ENCODE peak calls at places on chromosomes 6 and 20, in four cellular contexts. I is IMR-90, K is M059J, B is NCI-H345. G is an unnamed sample.

GRCh38 chr6:3214898-3215297 is 12.6 kb downstream of the TUBB2B start:
- DNase-seq in I (peak; percentile 72), K (no peak), B (no peak), G (no peak)

GRCh38 chr20:44017905-44018683 is 103.4 kb downstream of the TOX2 start:
- DNase-seq in I (peak; percentile 93), K (peak; percentile 98), B (peak; percentile 99), G (peak; percentile 96)

GRCh38 chr6:119158057-119158848 is 79.8 kb upstream of the FAM184A start:
- DNase-seq in I (peak; percentile 44), K (no peak), B (no peak), G (no peak)

GRCh38 chr6:148497256-148497655 is 154.6 kb downstream of the SASH1 start:
- DNase-seq in I (peak; percentile 75), K (peak; percentile 85), B (no peak), G (peak; percentile 34)

GRCh38 chr6:32825966-32826365 is 9.2 kb upstream of the HLA-DOB start:
- DNase-seq in I (peak; percentile 55), K (peak; percentile 50), B (no peak), G (peak; percentile 86)

GRCh38 chr6:160750276-160750689 is 48.2 kb downstream of the PLG start:
- DNase-seq in I (no peak), K (no peak), B (no peak), G (no peak)

GRCh38 chr20:52129611-52130010 is 62.0 kb downstream of the ZFP64 start:
- DNase-seq in I (peak; percentile 39), K (peak; percentile 20), B (no peak), G (peak; percentile 49)

GRCh38 chr6:28443112-28443773 is at the start of gene ZSCAN23:
- DNase-seq in I (peak; percentile 92), K (peak; percentile 95), B (peak; percentile 92), G (peak; percentile 93)

GRCh38 chr6:136961848-136962247 is 39.7 kb downstream of the SLC35D3 start:
- DNase-seq in I (no peak), K (no peak), B (peak; percentile 80), G (no peak)

GRCh38 chr20:51457281-51457932 is 85.1 kb downstream of the NFATC2 start:
- DNase-seq in I (peak; percentile 67), K (peak; percentile 91), B (no peak), G (peak; percentile 86)

GRCh38 chr6:1247058-1247457 is 64.8 kb upstream of the FOXQ1 start:
- DNase-seq in I (no peak), K (peak; percentile 29), B (no peak), G (no peak)

GRCh38 chr6:132972971-132973370 is 158.6 kb downstream of the RPS12 start:
- DNase-seq in I (no peak), K (no peak), B (no peak), G (no peak)

GRCh38 chr20:50189681-50190250 is 864 bp upstream of the CEBPB start:
- DNase-seq in I (no peak), K (peak; percentile 48), B (peak; percentile 62), G (peak; percentile 29)